ENCODE peak calls at places on chromosomes 13 and 19, in four cellular contexts. J is GM12878, A is HepG2, Z is K562. O is an unnamed sample.

GRCh38 chr13:106905380-106906259 is 337.7 kb upstream of the ARGLU1 start:
- DNase-seq in Z (no peak), A (no peak), J (no peak), O (no peak)

GRCh38 chr13:54194233-54195024 is 1165.8 kb downstream of the OLFM4 start:
- DNase-seq in A (no peak), J (no peak), Z (no peak), O (no peak)

GRCh38 chr13:111610077-111610476 is 289.6 kb downstream of the TEX29 start:
- DNase-seq in Z (no peak), A (no peak), J (no peak), O (no peak)

GRCh38 chr13:110771194-110771593 is 57.7 kb downstream of the ING1 start:
- DNase-seq in A (no peak), J (no peak), Z (no peak), O (no peak)

GRCh38 chr19:38840583-38840968 is 9.0 kb upstream of the ECH1 start:
- DNase-seq in J (no peak), Z (peak), A (no peak), O (no peak)

GRCh38 chr19:46875234-46875633 is 14.4 kb downstream of the ARHGAP35 start:
- DNase-seq in J (no peak), Z (no peak), A (no peak), O (no peak)

GRCh38 chr13:29165840-29166239 is 345.7 kb downstream of the MTUS2 start:
- DNase-seq in Z (no peak), J (no peak), A (no peak), O (no peak)

GRCh38 chr13:105956891-105957290 is 578.6 kb downstream of the EFNB2 start:
- DNase-seq in Z (no peak), A (no peak), J (no peak), O (no peak)

GRCh38 chr13:80168089-80168850 is 172.7 kb downstream of the SPRY2 start:
- DNase-seq in Z (no peak), A (no peak), J (no peak), O (no peak)

GRCh38 chr19:4066176-4066606 is 508 bp downstream of the ZBTB7A start:
- DNase-seq in J (no peak), A (no peak), Z (no peak), O (peak)

GRCh38 chr19:45693168-45693788 is 812 bp downstream of the QPCTL start:
- DNase-seq in Z (peak), J (no peak), A (peak), O (peak)

GRCh38 chr13:98834254-98834960 is 81.9 kb upstream of the SLC15A1 start:
- DNase-seq in A (no peak), J (no peak), Z (no peak), O (no peak)

GRCh38 chr13:112133489-112134149 is 66.7 kb downstream of the SOX1 start:
- DNase-seq in Z (no peak), A (no peak), J (no peak), O (no peak)

GRCh38 chr19:21082011-21082975 is at the start of gene ZNF714:
- DNase-seq in A (peak), Z (peak), J (peak), O (peak)

GRCh38 chr13:99353836-99354235 is 46.6 kb upstream of the GPR183 start:
- DNase-seq in Z (no peak), A (no peak), J (no peak), O (peak)

GRCh38 chr13:77859450-77859849 is 59.2 kb downstream of the EDNRB start:
- DNase-seq in Z (no peak), J (no peak), A (no peak), O (no peak)

GRCh38 chr19:18293642-18294466 is 12.4 kb upstream of the JUND start:
- DNase-seq in J (no peak), A (no peak), Z (peak), O (no peak)

GRCh38 chr19:13164370-13165090 is 14.3 kb downstream of the IER2 start:
- DNase-seq in A (peak), J (no peak), Z (peak), O (peak)

GRCh38 chr19:3855321-3855720 is 13.5 kb downstream of the ZFR2 start:
- DNase-seq in Z (no peak), J (no peak), A (peak), O (no peak)

GRCh38 chr13:82062772-82063171 is 1721.8 kb upstream of the SPRY2 start:
- DNase-seq in J (no peak), A (no peak), Z (no peak), O (no peak)

GRCh38 chr13:41767801-41768200 is 193.1 kb downstream of the VWA8 start:
- DNase-seq in J (no peak), Z (no peak), A (no peak), O (no peak)

GRCh38 chr19:6728346-6728745 is 7.9 kb upstream of the C3 start:
- DNase-seq in A (no peak), J (no peak), Z (no peak), O (no peak)

GRCh38 chr13:100330662-100331061 is 241.8 kb downstream of the PCCA start:
- DNase-seq in Z (no peak), J (no peak), A (no peak), O (no peak)

GRCh38 chr19:49857061-49857833 is 6.3 kb downstream of the PTOV1 start:
- DNase-seq in Z (no peak), A (no peak), J (no peak), O (no peak)

GRCh38 chr19:57572415-57572947 is 6.2 kb downstream of the ZNF416 start:
- DNase-seq in Z (no peak), A (no peak), J (no peak), O (no peak)

GRCh38 chr13:40060318-40061007 is 405.0 kb downstream of the COG6 start:
- DNase-seq in A (no peak), Z (no peak), J (peak), O (no peak)

GRCh38 chr13:76874466-76874865 is 11.7 kb downstream of the KCTD12 start:
- DNase-seq in Z (no peak), J (no peak), A (no peak), O (no peak)

GRCh38 chr13:51645154-51645650 is 60.9 kb downstream of the WDFY2 start:
- DNase-seq in A (no peak), J (no peak), Z (no peak), O (no peak)

GRCh38 chr13:45226024-45226423 is 25.2 kb upstream of the KCTD4 start:
- DNase-seq in J (no peak), A (no peak), Z (no peak), O (no peak)
- TF ChIP-seq EP300 in J (no peak), A (no peak), Z (no peak), O (no peak)

GRCh38 chr13:95385808-95386207 is 84.6 kb upstream of the ABCC4 start:
- DNase-seq in J (no peak), Z (no peak), A (no peak), O (no peak)
- TF ChIP-seq SIN3A in J (no peak), Z (no peak), A (no peak), O (no peak)

GRCh38 chr13:65746522-65746921 is 1483.6 kb downstream of the PCDH9 start:
- DNase-seq in A (no peak), J (no peak), Z (no peak), O (no peak)

GRCh38 chr13:65748227-65748626 is 1481.9 kb downstream of the PCDH9 start:
- DNase-seq in J (no peak), A (no peak), Z (no peak), O (no peak)

GRCh38 chr13:65744761-65745160 is 1485.4 kb downstream of the PCDH9 start:
- DNase-seq in A (no peak), J (no peak), Z (no peak), O (no peak)
- TF ChIP-seq CEBPB in A (no peak), J (no peak), Z (no peak), O (no peak)

GRCh38 chr13:90415902-90416301 is 931.6 kb upstream of the MIR17HG start:
- DNase-seq in J (no peak), Z (no peak), A (no peak), O (no peak)

GRCh38 chr13:90412980-90413379 is 934.5 kb upstream of the MIR17HG start:
- DNase-seq in A (no peak), J (no peak), Z (no peak), O (no peak)

GRCh38 chr13:90416519-90416918 is 931.0 kb upstream of the MIR17HG start:
- DNase-seq in J (no peak), A (no peak), Z (no peak), O (no peak)

GRCh38 chr13:90413548-90413947 is 933.9 kb upstream of the MIR17HG start:
- DNase-seq in A (no peak), J (no peak), Z (no peak), O (no peak)

GRCh38 chr13:90414691-90415596 is 932.5 kb upstream of the MIR17HG start:
- DNase-seq in A (no peak), Z (no peak), J (no peak), O (no peak)
- TF ChIP-seq EP300 in A (no peak), Z (no peak), J (no peak), O (no peak)

GRCh38 chr13:43305416-43305815 is 282.0 kb downstream of the DNAJC15 start:
- DNase-seq in A (no peak), Z (no peak), J (no peak), O (no peak)

GRCh38 chr13:43307221-43307920 is 284.0 kb downstream of the DNAJC15 start:
- DNase-seq in A (no peak), J (no peak), Z (no peak), O (no peak)

GRCh38 chr13:43306364-43306763 is 283.0 kb downstream of the DNAJC15 start:
- DNase-seq in J (no peak), Z (no peak), A (no peak), O (no peak)

GRCh38 chr13:43309301-43309700 is 285.9 kb downstream of the DNAJC15 start:
- DNase-seq in Z (no peak), A (no peak), J (no peak), O (no peak)

GRCh38 chr13:43307921-43308433 is 284.6 kb downstream of the DNAJC15 start:
- DNase-seq in J (peak), Z (no peak), A (peak), O (no peak)
- TF ChIP-seq SIN3A in J (no peak), Z (no peak), A (no peak), O (no peak)

GRCh38 chr13:113414335-113414734 is 39.0 kb downstream of the ADPRHL1 start:
- DNase-seq in J (no peak), Z (no peak), A (no peak), O (no peak)

GRCh38 chr13:113413178-113413897 is 40.0 kb downstream of the ADPRHL1 start:
- DNase-seq in J (no peak), Z (no peak), A (no peak), O (no peak)

GRCh38 chr13:113413898-113414282 is 39.4 kb downstream of the ADPRHL1 start:
- DNase-seq in J (no peak), Z (no peak), A (no peak), O (no peak)

GRCh38 chr13:113415825-113416224 is 37.5 kb downstream of the ADPRHL1 start:
- DNase-seq in Z (no peak), A (no peak), J (no peak), O (no peak)

GRCh38 chr13:113415032-113415431 is 38.3 kb downstream of the ADPRHL1 start:
- DNase-seq in Z (no peak), A (no peak), J (no peak), O (no peak)
- TF ChIP-seq CEBPB in Z (no peak), A (no peak), J (no peak), O (no peak)

GRCh38 chr13:73189766-73190165 is 131.0 kb downstream of the KLF5 start:
- DNase-seq in J (no peak), A (no peak), Z (no peak), O (no peak)
- TF ChIP-seq EP300 in J (no peak), A (no peak), Z (no peak), O (no peak)

GRCh38 chr13:45623516-45624090 is 8.1 kb upstream of the ERICH6B start:
- DNase-seq in A (peak), Z (peak), J (peak), O (no peak)
- TF ChIP-seq SIN3A in A (no peak), Z (no peak), J (no peak), O (no peak)

GRCh38 chr13:70237131-70237530 is 128.9 kb upstream of the KLHL1 start:
- DNase-seq in J (no peak), A (no peak), Z (no peak), O (no peak)
- TF ChIP-seq CEBPB in J (no peak), A (no peak), Z (no peak), O (no peak)

GRCh38 chr13:75704942-75705320 is 68.8 kb downstream of the LMO7 start:
- DNase-seq in J (no peak), Z (no peak), A (no peak), O (no peak)
- TF ChIP-seq EP300 in J (no peak), Z (no peak), A (no peak), O (no peak)

O was measured in H1.